ENCODE peak calls at places on chromosomes 1 and 21, in ten cellular contexts. One of them, this sample, is unnamed.

GRCh38 chr1:21537932-21538630 is 28.9 kb downstream of the ALPL start:
- DNase-seq in endodermal cell: peak; percentile 64
- DNase-seq in heart right ventricle: peak; percentile 78
- DNase-seq in H1: no peak
- DNase-seq in hepatocyte: no peak
- DNase-seq in heart left ventricle: peak; percentile 70
- DNase-seq in Panc1: no peak
- DNase-seq in IMR-90: no peak
- DNase-seq in uterus: no peak
- DNase-seq in PC-3: no peak
- DNase-seq in this sample: no peak

GRCh38 chr1:56688522-56689026 is 43.5 kb downstream of the PRKAA2 start:
- DNase-seq in endodermal cell: peak; percentile 57
- DNase-seq in heart right ventricle: no peak
- DNase-seq in H1: no peak
- DNase-seq in hepatocyte: peak; percentile 56
- DNase-seq in heart left ventricle: no peak
- DNase-seq in Panc1: peak; percentile 98
- DNase-seq in IMR-90: peak; percentile 84
- DNase-seq in uterus: no peak
- DNase-seq in PC-3: peak; percentile 97
- DNase-seq in this sample: no peak

GRCh38 chr1:17507916-17508315 is 31.6 kb upstream of the ARHGEF10L start:
- DNase-seq in endodermal cell: peak; percentile 78
- DNase-seq in heart right ventricle: no peak
- DNase-seq in H1: no peak
- DNase-seq in hepatocyte: no peak
- DNase-seq in heart left ventricle: no peak
- DNase-seq in Panc1: no peak
- DNase-seq in IMR-90: no peak
- DNase-seq in uterus: no peak
- DNase-seq in PC-3: peak; percentile 18
- DNase-seq in this sample: no peak

GRCh38 chr1:58933599-58933926 is 149.7 kb upstream of the JUN start:
- DNase-seq in endodermal cell: no peak
- DNase-seq in heart right ventricle: no peak
- DNase-seq in H1: no peak
- DNase-seq in hepatocyte: no peak
- DNase-seq in heart left ventricle: no peak
- DNase-seq in Panc1: no peak
- DNase-seq in IMR-90: peak; percentile 11
- DNase-seq in uterus: no peak
- DNase-seq in PC-3: no peak
- DNase-seq in this sample: no peak

GRCh38 chr21:46160563-46161179 is 5.3 kb upstream of the FTCD start:
- DNase-seq in endodermal cell: no peak
- DNase-seq in heart right ventricle: no peak
- DNase-seq in H1: no peak
- DNase-seq in hepatocyte: peak; percentile 4
- DNase-seq in heart left ventricle: peak; percentile 17
- DNase-seq in Panc1: no peak
- DNase-seq in IMR-90: no peak
- DNase-seq in uterus: no peak
- DNase-seq in PC-3: no peak
- DNase-seq in this sample: peak; percentile 48

GRCh38 chr1:186188004-186188539 is 187.0 kb downstream of the TPR start:
- DNase-seq in endodermal cell: no peak
- DNase-seq in heart right ventricle: no peak
- DNase-seq in H1: no peak
- DNase-seq in hepatocyte: peak; percentile 36
- DNase-seq in heart left ventricle: no peak
- DNase-seq in Panc1: peak; percentile 80
- DNase-seq in IMR-90: peak; percentile 94
- DNase-seq in uterus: no peak
- DNase-seq in PC-3: peak; percentile 91
- DNase-seq in this sample: no peak

GRCh38 chr1:22163137-22163536 is 20.2 kb upstream of the WNT4 start:
- DNase-seq in endodermal cell: no peak
- DNase-seq in heart right ventricle: no peak
- DNase-seq in H1: no peak
- DNase-seq in hepatocyte: no peak
- DNase-seq in heart left ventricle: no peak
- DNase-seq in Panc1: no peak
- DNase-seq in IMR-90: no peak
- DNase-seq in uterus: no peak
- DNase-seq in PC-3: no peak
- DNase-seq in this sample: no peak

GRCh38 chr1:179287456-179287855 is 6.1 kb upstream of the SOAT1 start:
- DNase-seq in endodermal cell: no peak
- DNase-seq in heart right ventricle: no peak
- DNase-seq in H1: no peak
- DNase-seq in hepatocyte: no peak
- DNase-seq in heart left ventricle: no peak
- DNase-seq in Panc1: no peak
- DNase-seq in IMR-90: no peak
- DNase-seq in uterus: no peak
- DNase-seq in PC-3: no peak
- DNase-seq in this sample: no peak

GRCh38 chr1:10918531-10918930 is 93.9 kb upstream of the TARDBP start:
- DNase-seq in endodermal cell: no peak
- DNase-seq in heart right ventricle: no peak
- DNase-seq in H1: no peak
- DNase-seq in hepatocyte: no peak
- DNase-seq in heart left ventricle: no peak
- DNase-seq in Panc1: no peak
- DNase-seq in IMR-90: peak; percentile 65
- DNase-seq in uterus: no peak
- DNase-seq in PC-3: no peak
- DNase-seq in this sample: no peak

GRCh38 chr1:165910764-165911421 is 83.5 kb downstream of the UCK2 start:
- DNase-seq in endodermal cell: peak; percentile 49
- DNase-seq in heart right ventricle: peak; percentile 27
- DNase-seq in H1: no peak
- DNase-seq in hepatocyte: peak; percentile 42
- DNase-seq in heart left ventricle: peak; percentile 35
- DNase-seq in Panc1: no peak
- DNase-seq in IMR-90: no peak
- DNase-seq in uterus: peak; percentile 29
- DNase-seq in PC-3: no peak
- DNase-seq in this sample: peak; percentile 63

GRCh38 chr1:42320689-42321088 is 14.3 kb downstream of the FOXJ3 start:
- DNase-seq in endodermal cell: no peak
- DNase-seq in heart right ventricle: no peak
- DNase-seq in H1: no peak
- DNase-seq in hepatocyte: no peak
- DNase-seq in heart left ventricle: no peak
- DNase-seq in Panc1: no peak
- DNase-seq in IMR-90: no peak
- DNase-seq in uterus: no peak
- DNase-seq in PC-3: no peak
- DNase-seq in this sample: no peak
- H3K4me1 ChIP-seq in endodermal cell: no peaks in the 10 kb centered on the region
- H3K4me1 ChIP-seq in heart right ventricle: peaks cover 75% of the 10 kb centered on the region
- H3K4me1 ChIP-seq in H1: no peaks in the 10 kb centered on the region
- H3K4me1 ChIP-seq in hepatocyte: peaks cover 23% of the 10 kb centered on the region
- H3K4me1 ChIP-seq in heart left ventricle: peaks cover 37% of the 10 kb centered on the region
- H3K4me1 ChIP-seq in Panc1: peaks cover 33% of the 10 kb centered on the region
- H3K4me1 ChIP-seq in IMR-90: peaks cover 6% of the 10 kb centered on the region
- H3K4me1 ChIP-seq in uterus: peaks cover 3% of the 10 kb centered on the region
- H3K4me1 ChIP-seq in PC-3: peaks cover 12% of the 10 kb centered on the region
- H3K4me1 ChIP-seq in this sample: peaks cover 93% of the 10 kb centered on the region

GRCh38 chr1:75233302-75233929 is 99.2 kb downstream of the LHX8 start:
- DNase-seq in endodermal cell: no peak
- DNase-seq in heart right ventricle: no peak
- DNase-seq in H1: no peak
- DNase-seq in hepatocyte: peak; percentile 53
- DNase-seq in heart left ventricle: no peak
- DNase-seq in Panc1: peak; percentile 8
- DNase-seq in IMR-90: peak; percentile 2
- DNase-seq in uterus: no peak
- DNase-seq in PC-3: peak; percentile 64
- DNase-seq in this sample: no peak

DNA sequence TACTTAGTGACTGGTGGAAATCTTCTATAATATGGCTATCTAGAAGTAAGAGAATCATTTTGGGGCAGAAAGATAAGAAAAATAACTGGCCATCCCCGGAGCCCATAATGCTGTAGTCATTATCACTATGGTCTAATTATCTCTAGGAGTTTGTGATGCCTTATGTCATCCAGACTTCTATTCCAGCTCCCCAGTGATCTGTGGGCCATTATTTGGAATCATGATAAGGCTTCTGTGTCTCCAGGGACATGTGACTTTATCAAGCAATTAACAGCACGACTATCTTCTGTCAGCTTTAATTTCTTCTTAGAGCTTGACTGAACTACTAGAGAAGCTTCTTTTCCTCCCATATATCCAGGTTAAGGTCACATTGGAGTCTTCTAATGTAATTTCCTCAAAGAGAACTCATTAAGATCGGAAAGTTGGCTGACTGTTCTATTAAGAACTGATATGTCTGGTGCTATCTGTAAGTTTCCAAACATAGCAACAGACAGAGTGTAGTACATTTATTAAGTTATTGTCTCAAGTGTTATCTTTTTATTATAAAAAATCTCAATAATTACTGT is 100.4 kb downstream of the LHX8 start:
- DNase-seq in endodermal cell: no peak
- DNase-seq in heart right ventricle: no peak
- DNase-seq in H1: no peak
- DNase-seq in hepatocyte: no peak
- DNase-seq in heart left ventricle: no peak
- DNase-seq in Panc1: no peak
- DNase-seq in IMR-90: no peak
- DNase-seq in uterus: no peak
- DNase-seq in PC-3: no peak
- DNase-seq in this sample: no peak
- H3K27ac ChIP-seq in endodermal cell: no peak overlapping the region
- H3K27ac ChIP-seq in heart right ventricle: no peak overlapping the region
- H3K27ac ChIP-seq in H1: no peak overlapping the region
- H3K27ac ChIP-seq in hepatocyte: no peak overlapping the region
- H3K27ac ChIP-seq in heart left ventricle: no peak overlapping the region
- H3K27ac ChIP-seq in Panc1: no peak overlapping the region
- H3K27ac ChIP-seq in IMR-90: no peak overlapping the region
- H3K27ac ChIP-seq in uterus: no peak overlapping the region
- H3K27ac ChIP-seq in PC-3: no peak overlapping the region
- H3K27ac ChIP-seq in this sample: no peak overlapping the region

DNA sequence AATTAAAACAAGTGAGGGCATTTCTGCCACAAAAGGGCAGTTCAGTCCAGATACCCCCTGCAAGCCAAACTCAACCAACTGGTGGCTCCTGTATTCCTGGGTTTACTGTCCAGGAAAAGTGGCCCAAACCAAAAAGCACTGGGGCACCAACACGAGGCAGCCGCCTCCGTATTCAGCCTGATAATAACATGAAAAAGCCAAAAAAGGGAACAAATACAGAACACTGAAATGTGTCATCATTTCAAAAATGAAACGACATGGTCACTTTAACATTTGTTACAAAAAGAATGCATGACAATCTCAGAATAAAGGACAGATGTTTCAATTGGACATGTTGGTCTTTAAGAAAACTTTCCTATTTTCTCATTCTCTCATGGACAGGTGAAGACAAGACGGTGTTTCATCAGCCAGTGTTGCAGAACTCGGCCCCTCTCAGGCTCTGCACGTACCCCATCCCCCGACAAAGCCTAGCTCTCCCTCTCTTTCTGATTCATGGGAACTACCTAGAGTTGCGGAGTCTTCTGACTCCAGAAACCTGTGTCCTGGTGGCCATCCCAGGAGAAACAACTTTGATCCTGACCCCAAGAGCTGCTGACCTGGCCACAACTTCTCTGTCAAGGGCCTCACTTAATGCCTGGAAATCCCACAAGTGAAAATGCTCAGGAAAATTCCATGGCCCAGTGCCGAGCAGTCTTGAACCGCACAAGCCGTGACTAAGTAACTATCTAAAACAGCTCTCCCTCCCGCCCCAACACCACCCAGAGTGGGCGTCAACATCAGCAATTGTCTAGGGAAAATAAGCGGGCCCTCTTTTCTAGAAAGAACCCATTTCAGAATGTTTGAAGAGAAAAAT is 27.1 kb downstream of the ZBTB17 start:
- DNase-seq in endodermal cell: no peak
- DNase-seq in heart right ventricle: peak; percentile 55
- DNase-seq in H1: no peak
- DNase-seq in hepatocyte: peak; percentile 66
- DNase-seq in heart left ventricle: peak; percentile 80
- DNase-seq in Panc1: no peak
- DNase-seq in IMR-90: peak; percentile 95
- DNase-seq in uterus: peak; percentile 85
- DNase-seq in PC-3: no peak
- DNase-seq in this sample: peak; percentile 82
- H3K36me3 ChIP-seq in endodermal cell: peaks cover 22% of the 10 kb centered on the region
- H3K36me3 ChIP-seq in heart right ventricle: no peaks in the 10 kb centered on the region
- H3K36me3 ChIP-seq in H1: peaks cover 8% of the 10 kb centered on the region
- H3K36me3 ChIP-seq in hepatocyte: no peaks in the 10 kb centered on the region
- H3K36me3 ChIP-seq in heart left ventricle: peaks cover 2% of the 10 kb centered on the region
- H3K36me3 ChIP-seq in Panc1: peaks cover 3% of the 10 kb centered on the region
- H3K36me3 ChIP-seq in IMR-90: peaks cover 40% of the 10 kb centered on the region
- H3K36me3 ChIP-seq in uterus: no peaks in the 10 kb centered on the region
- H3K36me3 ChIP-seq in PC-3: peaks cover 7% of the 10 kb centered on the region
- H3K36me3 ChIP-seq in this sample: peaks cover 7% of the 10 kb centered on the region

DNA sequence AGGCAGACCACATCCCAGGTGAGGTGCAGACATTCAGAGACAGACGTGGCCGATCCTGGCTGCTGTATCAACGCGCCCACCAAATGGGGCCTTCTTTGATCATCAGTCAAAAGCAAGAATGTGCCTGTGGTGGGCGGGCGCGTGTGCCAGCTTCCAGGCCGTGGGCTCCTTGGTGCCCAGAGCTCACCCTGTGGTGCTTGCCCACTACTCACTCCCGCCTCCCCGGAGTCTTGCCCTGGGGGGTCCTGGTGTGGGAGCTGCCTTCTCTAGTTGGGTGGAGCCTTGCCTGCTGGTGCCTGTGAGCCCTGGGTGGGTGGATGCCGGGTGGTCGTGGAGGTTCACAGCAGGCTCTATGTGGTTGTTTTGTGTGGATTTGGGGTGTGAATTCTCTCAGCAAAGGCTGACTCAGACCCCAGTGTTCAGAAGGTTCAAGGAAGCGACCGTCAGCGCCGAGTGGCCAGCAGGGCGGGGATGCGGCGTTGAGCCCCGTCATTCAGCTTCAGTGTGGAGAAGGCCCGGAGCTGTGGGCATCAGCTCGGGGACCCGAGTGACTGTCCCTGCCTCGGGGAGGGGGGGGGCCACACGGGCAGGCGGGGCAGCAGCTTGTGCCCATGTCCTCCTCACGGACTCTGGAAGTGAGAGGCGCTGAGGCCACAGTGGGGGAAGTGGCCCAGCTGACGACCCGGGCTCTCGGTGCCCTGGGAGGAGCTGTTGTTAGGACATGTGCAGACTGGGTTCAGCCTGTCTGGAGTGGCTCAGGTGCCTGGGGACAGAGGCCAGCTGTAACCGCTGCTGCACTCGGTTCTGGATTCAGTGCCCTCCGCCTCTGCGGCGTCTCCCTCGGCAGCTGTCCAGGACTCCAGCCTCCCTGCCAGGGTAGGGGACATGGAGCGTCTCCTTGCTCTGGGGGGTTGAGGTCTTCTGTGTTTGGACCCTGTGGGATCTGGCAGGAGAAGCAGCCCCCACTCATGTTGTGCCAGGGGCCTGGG is 70.9 kb downstream of the SKI start:
- DNase-seq in endodermal cell: no peak
- DNase-seq in heart right ventricle: peak; percentile 72
- DNase-seq in H1: no peak
- DNase-seq in hepatocyte: no peak
- DNase-seq in heart left ventricle: no peak
- DNase-seq in Panc1: no peak
- DNase-seq in IMR-90: no peak
- DNase-seq in uterus: no peak
- DNase-seq in PC-3: no peak
- DNase-seq in this sample: no peak
- H3K4me1 ChIP-seq in endodermal cell: no peaks in the 10 kb centered on the region
- H3K4me1 ChIP-seq in heart right ventricle: peaks cover 56% of the 10 kb centered on the region
- H3K4me1 ChIP-seq in H1: peaks cover 3% of the 10 kb centered on the region
- H3K4me1 ChIP-seq in hepatocyte: peaks cover 14% of the 10 kb centered on the region
- H3K4me1 ChIP-seq in heart left ventricle: peaks cover 47% of the 10 kb centered on the region
- H3K4me1 ChIP-seq in Panc1: no peaks in the 10 kb centered on the region
- H3K4me1 ChIP-seq in IMR-90: peaks cover 36% of the 10 kb centered on the region
- H3K4me1 ChIP-seq in uterus: no peaks in the 10 kb centered on the region
- H3K4me1 ChIP-seq in PC-3: no peaks in the 10 kb centered on the region
- H3K4me1 ChIP-seq in this sample: peaks cover 36% of the 10 kb centered on the region